ENCODE peak calls at places on chromosomes 13 and 19, in ten cellular contexts. H is fibroblast of the aortic adventitia; E is IMR-90; Q is activated CD4-positive, CD25-positive, alpha-beta regulatory T cell treated with anti-CD3 and anti-CD28 coated beads, Interleukin-2, amount 50 U/mL, for 72 hours; O is fibroblast of pulmonary artery; J is PC-9; N is small intestine; D is activated T-helper 1 cell treated with anti-CD3 and anti-CD28 coated beads, Interleukin-2, amount 50 U/mL, for 16 hours; M is colonic mucosa; F is T-helper 1 cell. I is an unnamed sample.

GRCh38 chr19:49432141-49433073 is 7.2 kb downstream of the GFY start:
- DNase-seq in H (no peak), E (no peak), Q (no peak), O (no peak), J (no peak), N (peak; percentile 40), D (no peak), M (peak; percentile 73), F (no peak), I (no peak)

GRCh38 chr13:114142640-114143490 is 10.4 kb upstream of the RASA3 start:
- DNase-seq in H (no peak), E (peak; percentile 65), Q (peak; percentile 66), O (no peak), J (no peak), N (peak; percentile 42), D (peak; percentile 54), M (peak; percentile 69), F (peak; percentile 53), I (no peak)

GRCh38 chr13:102856603-102857002 is 10.8 kb downstream of the ERCC5 start:
- DNase-seq in H (peak; percentile 72), E (no peak), Q (no peak), O (peak; percentile 48), J (no peak), N (peak; percentile 13), D (no peak), M (peak; percentile 34), F (no peak), I (no peak)

GRCh38 chr13:50025446-50025845 is 10.2 kb downstream of the KCNRG start:
- DNase-seq in H (peak; percentile 29), E (peak; percentile 41), Q (no peak), O (no peak), J (no peak), N (no peak), D (no peak), M (no peak), F (no peak), I (no peak)

GRCh38 chr19:36973021-36973843 is 57.1 kb downstream of the ZNF568 start:
- DNase-seq in H (peak; percentile 61), E (peak; percentile 50), Q (peak; percentile 78), O (peak; percentile 75), J (no peak), N (peak; percentile 74), D (peak; percentile 47), M (peak; percentile 92), F (peak; percentile 64), I (no peak)

GRCh38 chr19:57302020-57302465 is 18.2 kb upstream of the ZNF543 start:
- DNase-seq in H (peak; percentile 98), E (peak; percentile 95), Q (no peak), O (peak; percentile 97), J (peak; percentile 95), N (no peak), D (no peak), M (no peak), F (no peak), I (no peak)

GRCh38 chr13:109436055-109436622 is 350.2 kb downstream of the IRS2 start:
- DNase-seq in H (no peak), E (no peak), Q (no peak), O (no peak), J (no peak), N (no peak), D (no peak), M (no peak), F (no peak), I (no peak)

GRCh38 chr13:47250141-47250540 is 353.3 kb upstream of the HTR2A start:
- DNase-seq in H (peak; percentile 97), E (peak; percentile 64), Q (no peak), O (peak; percentile 88), J (no peak), N (no peak), D (no peak), M (no peak), F (no peak), I (no peak)

GRCh38 chr13:83618966-83619365 is 263.3 kb downstream of the SLITRK1 start:
- DNase-seq in H (peak; percentile 37), E (no peak), Q (no peak), O (peak; percentile 29), J (no peak), N (no peak), D (no peak), M (no peak), F (no peak), I (no peak)

GRCh38 chr13:73273737-73274136 is 214.9 kb downstream of the KLF5 start:
- DNase-seq in H (peak; percentile 76), E (peak; percentile 89), Q (no peak), O (peak; percentile 71), J (peak; percentile 39), N (no peak), D (no peak), M (no peak), F (no peak), I (no peak)

GRCh38 chr13:21478881-21479808 is 20.0 kb upstream of the ZDHHC20 start:
- DNase-seq in H (peak; percentile 90), E (peak; percentile 81), Q (no peak), O (peak; percentile 88), J (peak; percentile 54), N (peak; percentile 81), D (no peak), M (peak; percentile 68), F (no peak), I (no peak)

GRCh38 chr19:44570984-44571684 is 41.7 kb upstream of the CEACAM20 start:
- DNase-seq in H (peak; percentile 91), E (peak; percentile 82), Q (peak; percentile 31), O (peak; percentile 91), J (peak; percentile 80), N (peak; percentile 92), D (no peak), M (peak; percentile 86), F (no peak), I (no peak)

GRCh38 chr13:106919638-106920037 is 351.7 kb upstream of the ARGLU1 start:
- DNase-seq in H (no peak), E (no peak), Q (no peak), O (peak; percentile 72), J (no peak), N (no peak), D (no peak), M (no peak), F (no peak), I (no peak)

GRCh38 chr19:10773969-10774368 is 56.1 kb downstream of the DNM2 start:
- DNase-seq in H (no peak), E (no peak), Q (no peak), O (no peak), J (peak; percentile 85), N (no peak), D (no peak), M (no peak), F (no peak), I (no peak)

GRCh38 chr13:79398169-79398568 is 7.9 kb downstream of the RBM26 start:
- DNase-seq in H (no peak), E (no peak), Q (no peak), O (no peak), J (no peak), N (no peak), D (no peak), M (no peak), F (no peak), I (no peak)

GRCh38 chr19:41324231-41324702 is 14.3 kb downstream of the CCDC97 start:
- DNase-seq in H (no peak), E (no peak), Q (no peak), O (no peak), J (no peak), N (no peak), D (no peak), M (no peak), F (no peak), I (no peak)

GRCh38 chr19:33193864-33194362 is at the start of gene LRP3:
- DNase-seq in H (peak; percentile 12), E (peak; percentile 11), Q (no peak), O (peak; percentile 18), J (no peak), N (no peak), D (no peak), M (peak; percentile 41), F (no peak), I (peak; percentile 64)

GRCh38 chr19:45419396-45419795 is 4.3 kb downstream of the ERCC1 start:
- DNase-seq in H (no peak), E (no peak), Q (no peak), O (no peak), J (no peak), N (no peak), D (no peak), M (no peak), F (no peak), I (no peak)

GRCh38 chr19:6066661-6067646 is 43.3 kb downstream of the RFX2 start:
- DNase-seq in H (peak; percentile 95), E (peak; percentile 86), Q (no peak), O (peak; percentile 98), J (peak; percentile 84), N (peak; percentile 94), D (peak; percentile 9), M (peak; percentile 89), F (no peak), I (peak; percentile 77)

GRCh38 chr13:79492313-79492798 is 11.4 kb downstream of the NDFIP2 start:
- DNase-seq in H (peak; percentile 25), E (peak; percentile 13), Q (no peak), O (no peak), J (no peak), N (no peak), D (no peak), M (no peak), F (no peak), I (no peak)

GRCh38 chr19:5534787-5535586 is 32.8 kb downstream of the TINCR start:
- DNase-seq in H (peak; percentile 6), E (peak; percentile 12), Q (no peak), O (no peak), J (no peak), N (no peak), D (no peak), M (no peak), F (no peak), I (no peak)

GRCh38 chr19:4811328-4812131 is 20.0 kb downstream of the TICAM1 start:
- DNase-seq in H (peak; percentile 59), E (peak; percentile 45), Q (peak; percentile 96), O (peak; percentile 72), J (no peak), N (peak; percentile 74), D (peak; percentile 80), M (peak; percentile 89), F (peak; percentile 68), I (peak; percentile 67)

GRCh38 chr13:114257014-114257413 is 22.3 kb downstream of the CDC16 start:
- DNase-seq in H (no peak), E (no peak), Q (no peak), O (no peak), J (no peak), N (no peak), D (no peak), M (no peak), F (no peak), I (no peak)

GRCh38 chr13:28181413-28181812 is 43.1 kb downstream of the PAN3 start:
- DNase-seq in H (peak; percentile 22), E (peak; percentile 79), Q (no peak), O (peak; percentile 40), J (peak; percentile 92), N (no peak), D (no peak), M (no peak), F (no peak), I (no peak)

GRCh38 chr13:100526299-100527030 is 62.1 kb downstream of the GGACT start:
- DNase-seq in H (no peak), E (no peak), Q (no peak), O (no peak), J (no peak), N (no peak), D (no peak), M (no peak), F (no peak), I (no peak)

GRCh38 chr13:112510002-112510780 is 77.8 kb downstream of the TUBGCP3 start:
- DNase-seq in H (peak; percentile 70), E (peak; percentile 71), Q (no peak), O (peak; percentile 73), J (no peak), N (peak; percentile 14), D (no peak), M (no peak), F (no peak), I (no peak)

GRCh38 chr13:30623392-30623791 is 5.7 kb downstream of the USPL1 start:
- DNase-seq in H (peak; percentile 62), E (no peak), Q (no peak), O (peak; percentile 75), J (no peak), N (no peak), D (no peak), M (no peak), F (no peak), I (no peak)